ENCODE peak calls at places on chromosomes 1 and 21, in nine cellular contexts. One of them, this sample, is unnamed.

GRCh38 chr1:212928323-212929281 is 21.7 kb upstream of the VASH2 start:
- DNase-seq in kidney: no peak
- DNase-seq in neural progenitor cell: peak
- DNase-seq in left lung: no peak
- DNase-seq in endothelial cell: no peak
- DNase-seq in heart left ventricle: no peak
- DNase-seq in Peyer's patch: no peak
- DNase-seq in BJ: no peak
- DNase-seq in cardiac fibroblast: no peak
- DNase-seq in this sample: no peak

GRCh38 chr1:212752256-212752933 is 39.2 kb downstream of the NSL1 start:
- DNase-seq in kidney: no peak
- DNase-seq in neural progenitor cell: no peak
- DNase-seq in left lung: no peak
- DNase-seq in endothelial cell: no peak
- DNase-seq in heart left ventricle: no peak
- DNase-seq in Peyer's patch: no peak
- DNase-seq in BJ: no peak
- DNase-seq in cardiac fibroblast: peak
- DNase-seq in this sample: no peak

GRCh38 chr1:201423655-201424610 is 2.4 kb upstream of the TNNI1 start:
- DNase-seq in kidney: no peak
- DNase-seq in neural progenitor cell: no peak
- DNase-seq in left lung: no peak
- DNase-seq in endothelial cell: no peak
- DNase-seq in heart left ventricle: no peak
- DNase-seq in Peyer's patch: no peak
- DNase-seq in BJ: no peak
- DNase-seq in cardiac fibroblast: no peak
- DNase-seq in this sample: no peak

GRCh38 chr1:236982380-236982779 is 21.9 kb downstream of the MT1HL1 start:
- DNase-seq in kidney: no peak
- DNase-seq in neural progenitor cell: no peak
- DNase-seq in left lung: no peak
- DNase-seq in endothelial cell: no peak
- DNase-seq in heart left ventricle: no peak
- DNase-seq in Peyer's patch: no peak
- DNase-seq in BJ: no peak
- DNase-seq in cardiac fibroblast: no peak
- DNase-seq in this sample: no peak

GRCh38 chr1:21878009-21878809 is 58.9 kb downstream of the HSPG2 start:
- DNase-seq in kidney: no peak
- DNase-seq in neural progenitor cell: no peak
- DNase-seq in left lung: no peak
- DNase-seq in endothelial cell: no peak
- DNase-seq in heart left ventricle: no peak
- DNase-seq in Peyer's patch: no peak
- DNase-seq in BJ: no peak
- DNase-seq in cardiac fibroblast: no peak
- DNase-seq in this sample: no peak

GRCh38 chr1:20850021-20850420 is 62.9 kb upstream of the HP1BP3 start:
- DNase-seq in kidney: no peak
- DNase-seq in neural progenitor cell: no peak
- DNase-seq in left lung: no peak
- DNase-seq in endothelial cell: no peak
- DNase-seq in heart left ventricle: no peak
- DNase-seq in Peyer's patch: no peak
- DNase-seq in BJ: no peak
- DNase-seq in cardiac fibroblast: no peak
- DNase-seq in this sample: no peak

GRCh38 chr1:115609021-115609420 is 32.7 kb upstream of the VANGL1 start:
- DNase-seq in kidney: no peak
- DNase-seq in neural progenitor cell: no peak
- DNase-seq in left lung: no peak
- DNase-seq in endothelial cell: no peak
- DNase-seq in heart left ventricle: no peak
- DNase-seq in Peyer's patch: no peak
- DNase-seq in BJ: no peak
- DNase-seq in cardiac fibroblast: no peak
- DNase-seq in this sample: no peak

GRCh38 chr21:45347048-45347711 is 57.8 kb upstream of the COL18A1 start:
- DNase-seq in kidney: peak
- DNase-seq in neural progenitor cell: no peak
- DNase-seq in left lung: no peak
- DNase-seq in endothelial cell: no peak
- DNase-seq in heart left ventricle: peak
- DNase-seq in Peyer's patch: no peak
- DNase-seq in BJ: no peak
- DNase-seq in cardiac fibroblast: no peak
- DNase-seq in this sample: no peak

GRCh38 chr1:48405400-48405799 is 66.6 kb downstream of the SPATA6 start:
- DNase-seq in kidney: no peak
- DNase-seq in neural progenitor cell: no peak
- DNase-seq in left lung: no peak
- DNase-seq in endothelial cell: no peak
- DNase-seq in heart left ventricle: no peak
- DNase-seq in Peyer's patch: no peak
- DNase-seq in BJ: peak
- DNase-seq in cardiac fibroblast: peak
- DNase-seq in this sample: no peak

GRCh38 chr1:153567621-153568366 is 2.1 kb upstream of the S100A2 start:
- DNase-seq in kidney: peak
- DNase-seq in neural progenitor cell: peak
- DNase-seq in left lung: no peak
- DNase-seq in endothelial cell: no peak
- DNase-seq in heart left ventricle: no peak
- DNase-seq in Peyer's patch: no peak
- DNase-seq in BJ: no peak
- DNase-seq in cardiac fibroblast: no peak
- DNase-seq in this sample: no peak

GRCh38 chr1:6384962-6385672 is 8.4 kb downstream of the ACOT7 start:
- DNase-seq in kidney: no peak
- DNase-seq in neural progenitor cell: no peak
- DNase-seq in left lung: no peak
- DNase-seq in endothelial cell: no peak
- DNase-seq in heart left ventricle: peak
- DNase-seq in Peyer's patch: no peak
- DNase-seq in BJ: no peak
- DNase-seq in cardiac fibroblast: peak
- DNase-seq in this sample: no peak

GRCh38 chr1:244067893-244068292 is 16.8 kb downstream of the ZBTB18 start:
- DNase-seq in kidney: no peak
- DNase-seq in neural progenitor cell: no peak
- DNase-seq in left lung: no peak
- DNase-seq in endothelial cell: no peak
- DNase-seq in heart left ventricle: no peak
- DNase-seq in Peyer's patch: peak
- DNase-seq in BJ: no peak
- DNase-seq in cardiac fibroblast: no peak
- DNase-seq in this sample: no peak

GRCh38 chr21:26846036-26846931 is 1.1 kb upstream of the ADAMTS1 start:
- DNase-seq in kidney: peak
- DNase-seq in neural progenitor cell: peak
- DNase-seq in left lung: peak
- DNase-seq in endothelial cell: peak
- DNase-seq in heart left ventricle: peak
- DNase-seq in Peyer's patch: peak
- DNase-seq in BJ: no peak
- DNase-seq in cardiac fibroblast: peak
- DNase-seq in this sample: peak

GRCh38 chr1:4778056-4778455 is 123.6 kb downstream of the AJAP1 start:
- DNase-seq in kidney: no peak
- DNase-seq in neural progenitor cell: peak
- DNase-seq in left lung: no peak
- DNase-seq in endothelial cell: peak
- DNase-seq in heart left ventricle: no peak
- DNase-seq in Peyer's patch: no peak
- DNase-seq in BJ: no peak
- DNase-seq in cardiac fibroblast: no peak
- DNase-seq in this sample: peak

GRCh38 chr1:151762941-151763921 is at the start of gene MRPL9:
- DNase-seq in kidney: peak
- DNase-seq in neural progenitor cell: peak
- DNase-seq in left lung: peak
- DNase-seq in endothelial cell: peak
- DNase-seq in heart left ventricle: peak
- DNase-seq in Peyer's patch: peak
- DNase-seq in BJ: peak
- DNase-seq in cardiac fibroblast: peak
- DNase-seq in this sample: peak

GRCh38 chr1:230081751-230082150 is 14.7 kb downstream of the GALNT2 start:
- DNase-seq in kidney: no peak
- DNase-seq in neural progenitor cell: no peak
- DNase-seq in left lung: no peak
- DNase-seq in endothelial cell: no peak
- DNase-seq in heart left ventricle: no peak
- DNase-seq in Peyer's patch: no peak
- DNase-seq in BJ: no peak
- DNase-seq in cardiac fibroblast: no peak
- DNase-seq in this sample: no peak

GRCh38 chr21:36059823-36060158 is 535 bp downstream of the SETD4 start:
- DNase-seq in kidney: no peak
- DNase-seq in neural progenitor cell: no peak
- DNase-seq in left lung: peak
- DNase-seq in endothelial cell: peak
- DNase-seq in heart left ventricle: peak
- DNase-seq in Peyer's patch: no peak
- DNase-seq in BJ: no peak
- DNase-seq in cardiac fibroblast: no peak
- DNase-seq in this sample: peak

GRCh38 chr1:162335126-162335525 is 41.5 kb downstream of the SPATA46 start:
- DNase-seq in kidney: no peak
- DNase-seq in neural progenitor cell: no peak
- DNase-seq in left lung: no peak
- DNase-seq in endothelial cell: peak
- DNase-seq in heart left ventricle: no peak
- DNase-seq in Peyer's patch: no peak
- DNase-seq in BJ: no peak
- DNase-seq in cardiac fibroblast: peak
- DNase-seq in this sample: no peak

GRCh38 chr1:158028956-158029355 is 35.5 kb downstream of the KIRREL1 start:
- DNase-seq in kidney: no peak
- DNase-seq in neural progenitor cell: no peak
- DNase-seq in left lung: no peak
- DNase-seq in endothelial cell: no peak
- DNase-seq in heart left ventricle: no peak
- DNase-seq in Peyer's patch: no peak
- DNase-seq in BJ: no peak
- DNase-seq in cardiac fibroblast: peak
- DNase-seq in this sample: no peak

DNA sequence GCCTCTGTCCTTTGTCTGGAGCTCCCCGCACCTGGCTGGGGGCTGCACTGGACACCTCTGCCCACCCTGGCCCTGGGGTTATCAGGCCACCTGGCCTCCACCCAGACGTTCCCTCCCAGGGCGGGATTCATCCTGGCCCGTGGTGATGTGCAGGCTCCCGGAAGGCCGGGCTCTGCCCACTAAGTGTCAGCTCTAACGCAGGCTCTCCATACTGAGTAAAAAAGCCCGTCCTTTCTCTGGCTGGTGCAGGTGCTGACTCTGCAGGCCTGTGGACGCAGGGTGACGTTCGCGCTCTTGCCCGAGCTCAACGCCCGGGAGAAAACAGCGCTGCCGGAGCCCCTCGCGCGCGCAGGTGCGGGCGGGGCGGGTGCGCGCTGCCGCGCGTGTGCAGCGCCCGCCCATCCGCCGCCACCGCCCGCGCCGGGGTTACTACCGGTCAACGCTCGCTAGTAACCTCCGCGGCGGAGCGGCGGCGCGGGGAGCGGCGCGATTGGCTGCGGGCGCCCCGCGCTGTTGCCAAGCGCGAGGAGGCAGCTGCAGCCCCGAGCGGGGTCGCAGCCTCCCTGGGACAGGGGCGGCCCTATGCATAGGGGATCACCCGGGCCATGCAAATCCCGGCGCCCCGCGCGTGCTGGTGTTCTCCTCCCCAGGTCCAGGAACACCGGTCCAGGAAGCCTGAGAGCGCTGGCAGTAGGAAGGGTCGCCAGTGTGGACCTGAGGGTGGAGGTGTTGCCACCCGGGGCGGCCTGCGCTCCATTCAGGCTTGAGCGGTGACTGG is 15.7 kb downstream of the ABCG1 start:
- DNase-seq in kidney: peak
- DNase-seq in neural progenitor cell: peak
- DNase-seq in left lung: peak
- DNase-seq in endothelial cell: peak
- DNase-seq in heart left ventricle: peak
- DNase-seq in Peyer's patch: peak
- DNase-seq in BJ: no peak
- DNase-seq in cardiac fibroblast: peak
- DNase-seq in this sample: peak
- TF ChIP-seq CTCF in kidney: no peak
- TF ChIP-seq CTCF in neural progenitor cell: no peak
- TF ChIP-seq CTCF in left lung: no peak
- TF ChIP-seq CTCF in endothelial cell: no peak
- TF ChIP-seq CTCF in heart left ventricle: no peak
- TF ChIP-seq CTCF in Peyer's patch: no peak
- TF ChIP-seq CTCF in BJ: no peak
- TF ChIP-seq CTCF in cardiac fibroblast: no peak
- TF ChIP-seq CTCF in this sample: no peak

GRCh38 chr1:248703674-248704073 is 1.1 kb upstream of the OR14I1 start:
- DNase-seq in kidney: no peak
- DNase-seq in neural progenitor cell: no peak
- DNase-seq in left lung: no peak
- DNase-seq in endothelial cell: no peak
- DNase-seq in heart left ventricle: no peak
- DNase-seq in Peyer's patch: no peak
- DNase-seq in BJ: no peak
- DNase-seq in cardiac fibroblast: no peak
- DNase-seq in this sample: no peak
- TF ChIP-seq CTCF in kidney: peak
- TF ChIP-seq CTCF in neural progenitor cell: no peak
- TF ChIP-seq CTCF in left lung: no peak
- TF ChIP-seq CTCF in endothelial cell: no peak
- TF ChIP-seq CTCF in heart left ventricle: peak
- TF ChIP-seq CTCF in Peyer's patch: peak
- TF ChIP-seq CTCF in BJ: no peak
- TF ChIP-seq CTCF in cardiac fibroblast: no peak
- TF ChIP-seq CTCF in this sample: no peak

DNA sequence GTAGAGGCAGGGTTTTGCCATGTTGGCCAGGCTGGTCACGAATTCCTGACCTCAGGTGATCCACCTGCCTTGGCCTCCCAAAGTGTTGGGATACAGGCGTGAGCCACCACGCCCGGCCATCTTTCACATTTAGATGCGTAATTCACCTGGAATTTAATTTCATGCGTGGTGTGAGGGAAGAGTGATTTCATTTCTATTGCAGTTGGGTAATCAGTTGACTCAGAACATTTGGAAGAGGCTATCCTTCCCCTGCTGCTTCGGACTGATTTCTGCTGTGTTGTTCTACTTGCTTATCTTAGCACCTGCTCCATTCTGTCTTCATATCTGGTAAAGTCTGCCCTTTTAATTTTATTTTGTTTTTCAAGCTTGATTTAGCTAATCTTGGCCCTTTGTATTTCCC is 19.1 kb downstream of the DIP2A start:
- DNase-seq in kidney: no peak
- DNase-seq in neural progenitor cell: no peak
- DNase-seq in left lung: no peak
- DNase-seq in endothelial cell: no peak
- DNase-seq in heart left ventricle: no peak
- DNase-seq in Peyer's patch: no peak
- DNase-seq in BJ: no peak
- DNase-seq in cardiac fibroblast: peak
- DNase-seq in this sample: no peak
- TF ChIP-seq CTCF in kidney: no peak
- TF ChIP-seq CTCF in neural progenitor cell: no peak
- TF ChIP-seq CTCF in left lung: no peak
- TF ChIP-seq CTCF in endothelial cell: no peak
- TF ChIP-seq CTCF in heart left ventricle: no peak
- TF ChIP-seq CTCF in Peyer's patch: no peak
- TF ChIP-seq CTCF in BJ: no peak
- TF ChIP-seq CTCF in cardiac fibroblast: no peak
- TF ChIP-seq CTCF in this sample: no peak

GRCh38 chr21:23131177-23131576 is 2133.0 kb downstream of the NCAM2 start:
- DNase-seq in kidney: no peak
- DNase-seq in neural progenitor cell: peak
- DNase-seq in left lung: no peak
- DNase-seq in endothelial cell: no peak
- DNase-seq in heart left ventricle: no peak
- DNase-seq in Peyer's patch: no peak
- DNase-seq in BJ: no peak
- DNase-seq in cardiac fibroblast: no peak
- DNase-seq in this sample: no peak
- TF ChIP-seq CTCF in kidney: no peak
- TF ChIP-seq CTCF in neural progenitor cell: peak
- TF ChIP-seq CTCF in left lung: no peak
- TF ChIP-seq CTCF in endothelial cell: no peak
- TF ChIP-seq CTCF in heart left ventricle: no peak
- TF ChIP-seq CTCF in Peyer's patch: no peak
- TF ChIP-seq CTCF in BJ: no peak
- TF ChIP-seq CTCF in cardiac fibroblast: no peak
- TF ChIP-seq CTCF in this sample: no peak